ENCODE peak calls at places on chromosome 4, in five cellular contexts. H is Right ventricle myocardium superior, W is testis, Q is AG08396, U is sciatic nerve. E is an unnamed sample.
A peak's percentile ranks its signal among the peaks of the same experiment; 100 is the strongest.

GRCh38 chr4:12534684-12535083 is 949.5 kb downstream of the RAB28 start:
- DNase-seq in H (no peak), W (no peak), Q (no peak), U (no peak), E (no peak)

GRCh38 chr4:142850478-142850877 is 4.4 kb upstream of the INPP4B start:
- DNase-seq in H (no peak), W (no peak), Q (no peak), U (no peak), E (no peak)

GRCh38 chr4:134365852-134366251 is 164.3 kb upstream of the PABPC4L start:
- DNase-seq in H (no peak), W (no peak), Q (no peak), U (no peak), E (no peak)

GRCh38 chr4:100366213-100366612 is 151.6 kb downstream of the EMCN start:
- DNase-seq in H (no peak), W (no peak), Q (no peak), U (no peak), E (no peak)

GRCh38 chr4:3629665-3630064 is 97.4 kb upstream of the LRPAP1 start:
- DNase-seq in H (no peak), W (no peak), Q (no peak), U (no peak), E (no peak)

GRCh38 chr4:17447056-17447455 is 64.8 kb downstream of the QDPR start:
- DNase-seq in H (no peak), W (no peak), Q (no peak), U (no peak), E (no peak)

GRCh38 chr4:48375651-48376291 is 34.4 kb downstream of the SLAIN2 start:
- DNase-seq in H (no peak), W (no peak), Q (peak; percentile 28), U (no peak), E (no peak)

GRCh38 chr4:183722738-183723560 is 63.9 kb downstream of the TRAPPC11 start:
- DNase-seq in H (peak; percentile 80), W (peak; percentile 61), Q (peak; percentile 64), U (peak; percentile 76), E (peak; percentile 42)

GRCh38 chr4:35541146-35541887 is 703.0 kb downstream of the ARAP2 start:
- DNase-seq in H (peak; percentile 14), W (no peak), Q (no peak), U (no peak), E (no peak)

GRCh38 chr4:66539745-66540144 is 869.5 kb upstream of the EPHA5 start:
- DNase-seq in H (no peak), W (no peak), Q (no peak), U (no peak), E (no peak)

GRCh38 chr4:174592985-174593335 is 70.7 kb upstream of the HPGD start:
- DNase-seq in H (no peak), W (no peak), Q (peak; percentile 52), U (no peak), E (no peak)

GRCh38 chr4:968221-968620 is 5.1 kb downstream of the DGKQ start:
- DNase-seq in H (no peak), W (no peak), Q (no peak), U (no peak), E (no peak)

GRCh38 chr4:153246446-153247115 is 42.3 kb downstream of the TRIM2 start:
- DNase-seq in H (no peak), W (no peak), Q (no peak), U (no peak), E (no peak)

GRCh38 chr4:42420120-42420519 is 22.8 kb downstream of the SHISA3 start:
- DNase-seq in H (no peak), W (no peak), Q (no peak), U (no peak), E (no peak)

GRCh38 chr4:144185086-144185485 is 44.6 kb upstream of the GYPA start:
- DNase-seq in H (no peak), W (no peak), Q (no peak), U (no peak), E (no peak)

GRCh38 chr4:113436360-113436759 is 325.2 kb downstream of the CAMK2D start:
- DNase-seq in H (no peak), W (peak; percentile 24), Q (no peak), U (no peak), E (peak; percentile 25)

GRCh38 chr4:41745292-41746024 is 3.1 kb downstream of the PHOX2B start:
- DNase-seq in H (no peak), W (no peak), Q (no peak), U (no peak), E (no peak)

GRCh38 chr4:47598896-47599295 is 113.8 kb downstream of the ATP10D start:
- DNase-seq in H (no peak), W (no peak), Q (no peak), U (no peak), E (no peak)

GRCh38 chr4:7379161-7379560 is 55.6 kb downstream of the PSAPL1 start:
- DNase-seq in H (no peak), W (no peak), Q (no peak), U (no peak), E (no peak)

GRCh38 chr4:77954690-77955089 is 92.1 kb downstream of the MRPL1 start:
- DNase-seq in H (no peak), W (no peak), Q (no peak), U (no peak), E (no peak)

GRCh38 chr4:155811171-155811570 is 52.4 kb downstream of the GUCY1B1 start:
- DNase-seq in H (no peak), W (no peak), Q (no peak), U (no peak), E (no peak)

GRCh38 chr4:94441838-94442237 is 9.9 kb upstream of the PDLIM5 start:
- DNase-seq in H (no peak), W (no peak), Q (no peak), U (no peak), E (no peak)

GRCh38 chr4:123064390-123064789 is 142.0 kb upstream of the NUDT6 start:
- DNase-seq in H (no peak), W (no peak), Q (no peak), U (no peak), E (no peak)

GRCh38 chr4:118865091-118865708 is 23.5 kb upstream of the SYNPO2 start:
- DNase-seq in H (no peak), W (peak; percentile 41), Q (peak; percentile 55), U (no peak), E (peak; percentile 49)

GRCh38 chr4:1973218-1973617 is 35.6 kb downstream of the NELFA start:
- DNase-seq in H (no peak), W (no peak), Q (no peak), U (peak; percentile 34), E (no peak)

GRCh38 chr4:1168291-1169031 is 3.9 kb downstream of the SPON2 start:
- DNase-seq in H (no peak), W (no peak), Q (no peak), U (no peak), E (no peak)

GRCh38 chr4:92791876-92792490 is 488.2 kb downstream of the GRID2 start:
- DNase-seq in H (no peak), W (no peak), Q (no peak), U (no peak), E (no peak)

GRCh38 chr4:65538571-65538970 is 131.7 kb downstream of the EPHA5 start:
- DNase-seq in H (no peak), W (no peak), Q (no peak), U (no peak), E (no peak)

GRCh38 chr4:15774020-15774420 is 4.1 kb upstream of the CD38 start:
- DNase-seq in H (no peak), W (no peak), Q (no peak), U (no peak), E (no peak)

GRCh38 chr4:168409089-168409801 is 71.0 kb downstream of the DDX60L start:
- DNase-seq in H (no peak), W (no peak), Q (no peak), U (no peak), E (no peak)

GRCh38 chr4:163251204-163251603 is 81.2 kb downstream of the NPY1R start:
- DNase-seq in H (no peak), W (no peak), Q (no peak), U (no peak), E (no peak)

E was measured in Ammon's horn.